ENCODE peak calls at places on chromosomes 7 and 10, in eight cellular contexts. X, D, Z, B, Y, S, V and G are unnamed samples.

GRCh38 chr7:155439311-155440017 is 18.5 kb upstream of the EN2 start:
- DNase-seq in X (no peak), D (no peak), Z (no peak), B (no peak), Y (no peak), S (no peak), V (no peak), G (no peak)

GRCh38 chr7:69114374-69114773 is 483.9 kb upstream of the AUTS2 start:
- DNase-seq in X (no peak), D (no peak), Z (no peak), B (no peak), Y (no peak), S (no peak), V (no peak), G (no peak)

GRCh38 chr7:27712217-27712616 is 27.7 kb upstream of the TAX1BP1 start:
- DNase-seq in X (no peak), D (no peak), Z (no peak), B (no peak), Y (no peak), S (no peak), V (no peak), G (no peak)

GRCh38 chr7:116571037-116571436 is 46.2 kb downstream of the CAV1 start:
- DNase-seq in X (no peak), D (no peak), Z (peak), B (no peak), Y (no peak), S (no peak), V (no peak), G (no peak)

GRCh38 chr10:15735766-15736165 is 16.0 kb upstream of the ITGA8 start:
- DNase-seq in X (no peak), D (no peak), Z (peak), B (no peak), Y (no peak), S (no peak), V (no peak), G (no peak)

GRCh38 chr10:82402901-82403300 is 527.9 kb downstream of the NRG3 start:
- DNase-seq in X (no peak), D (no peak), Z (no peak), B (no peak), Y (no peak), S (no peak), V (no peak), G (no peak)

GRCh38 chr7:100773491-100773890 is 40.1 kb downstream of the ZAN start:
- DNase-seq in X (no peak), D (no peak), Z (no peak), B (no peak), Y (no peak), S (no peak), V (no peak), G (no peak)

GRCh38 chr10:78351283-78351682 is 317.6 kb downstream of the RPS24 start:
- DNase-seq in X (no peak), D (no peak), Z (no peak), B (no peak), Y (no peak), S (no peak), V (no peak), G (no peak)

GRCh38 chr7:101936223-101936611 is 118.8 kb downstream of the CUX1 start:
- DNase-seq in X (no peak), D (no peak), Z (no peak), B (no peak), Y (no peak), S (no peak), V (no peak), G (no peak)

GRCh38 chr7:46908770-46909169 is 673.1 kb downstream of the TNS3 start:
- DNase-seq in X (no peak), D (no peak), Z (peak), B (no peak), Y (no peak), S (peak), V (no peak), G (no peak)

GRCh38 chr10:33248638-33249037 is 85.8 kb downstream of the NRP1 start:
- DNase-seq in X (no peak), D (peak), Z (peak), B (no peak), Y (no peak), S (no peak), V (no peak), G (no peak)

GRCh38 chr7:117194445-117194844 is 128.4 kb downstream of the WNT2 start:
- DNase-seq in X (no peak), D (no peak), Z (no peak), B (no peak), Y (no peak), S (no peak), V (no peak), G (no peak)

GRCh38 chr10:95814011-95814727 is 58.2 kb downstream of the ENTPD1 start:
- DNase-seq in X (peak), D (no peak), Z (peak), B (no peak), Y (no peak), S (peak), V (no peak), G (no peak)

GRCh38 chr7:35251606-35252310 is 2.1 kb downstream of the TBX20 start:
- DNase-seq in X (no peak), D (no peak), Z (no peak), B (no peak), Y (no peak), S (no peak), V (no peak), G (no peak)

GRCh38 chr7:97732567-97733275 is 835 bp downstream of the TAC1 start:
- DNase-seq in X (no peak), D (no peak), Z (peak), B (no peak), Y (no peak), S (no peak), V (no peak), G (no peak)

GRCh38 chr7:936131-937054 is 18.1 kb downstream of the ADAP1 start:
- DNase-seq in X (no peak), D (no peak), Z (peak), B (peak), Y (no peak), S (no peak), V (peak), G (no peak)

GRCh38 chr7:84913731-84914130 is 273.1 kb downstream of the SEMA3D start:
- DNase-seq in X (no peak), D (no peak), Z (peak), B (no peak), Y (no peak), S (no peak), V (no peak), G (no peak)

GRCh38 chr10:59872892-59873463 is 33.4 kb downstream of the CCDC6 start:
- DNase-seq in X (peak), D (no peak), Z (peak), B (no peak), Y (no peak), S (peak), V (no peak), G (no peak)

GRCh38 chr7:604038-604883 is 84.6 kb upstream of the PDGFA start:
- DNase-seq in X (no peak), D (peak), Z (no peak), B (no peak), Y (peak), S (no peak), V (peak), G (peak)

GRCh38 chr7:48180981-48181380 is 9.7 kb downstream of the ABCA13 start:
- DNase-seq in X (no peak), D (no peak), Z (peak), B (no peak), Y (no peak), S (no peak), V (no peak), G (no peak)

GRCh38 chr10:71236286-71236685 is 23.9 kb downstream of the UNC5B start:
- DNase-seq in X (no peak), D (no peak), Z (no peak), B (no peak), Y (no peak), S (no peak), V (no peak), G (no peak)

GRCh38 chr10:72354356-72355213 is at the start of gene DNAJB12:
- DNase-seq in X (peak), D (peak), Z (peak), B (peak), Y (peak), S (peak), V (peak), G (peak)

GRCh38 chr10:26738354-26738753 is 40.9 kb downstream of the PDSS1 start:
- DNase-seq in X (peak), D (no peak), Z (no peak), B (no peak), Y (no peak), S (no peak), V (peak), G (no peak)

GRCh38 chr7:77222819-77223218 is 23.2 kb upstream of the FGL2 start:
- DNase-seq in X (no peak), D (no peak), Z (no peak), B (no peak), Y (no peak), S (no peak), V (no peak), G (no peak)

GRCh38 chr10:78688221-78688944 is 380.4 kb upstream of the ZMIZ1 start:
- DNase-seq in X (no peak), D (no peak), Z (no peak), B (no peak), Y (no peak), S (no peak), V (no peak), G (no peak)

GRCh38 chr10:123583639-123584418 is 82.3 kb upstream of the GPR26 start:
- DNase-seq in X (peak), D (no peak), Z (peak), B (peak), Y (peak), S (peak), V (peak), G (no peak)

GRCh38 chr7:20350518-20350951 is 19.8 kb downstream of the ITGB8 start:
- DNase-seq in X (no peak), D (no peak), Z (no peak), B (no peak), Y (no peak), S (no peak), V (no peak), G (no peak)

GRCh38 chr10:11654659-11655058 is 43.2 kb upstream of the USP6NL start:
- DNase-seq in X (no peak), D (no peak), Z (no peak), B (no peak), Y (no peak), S (no peak), V (no peak), G (no peak)

GRCh38 chr7:28748934-28749584 is 209.1 kb downstream of the TRIL start:
- DNase-seq in X (no peak), D (no peak), Z (peak), B (peak), Y (no peak), S (no peak), V (peak), G (peak)

GRCh38 chr7:20795361-20795760 is 8.7 kb upstream of the SP8 start:
- DNase-seq in X (no peak), D (no peak), Z (no peak), B (no peak), Y (no peak), S (no peak), V (no peak), G (no peak)

GRCh38 chr7:154409703-154410311 is 357.6 kb downstream of the DPP6 start:
- DNase-seq in X (peak), D (no peak), Z (peak), B (no peak), Y (no peak), S (no peak), V (no peak), G (no peak)

GRCh38 chr10:60043561-60043960 is 137.2 kb upstream of the CCDC6 start:
- DNase-seq in X (no peak), D (no peak), Z (no peak), B (no peak), Y (no peak), S (no peak), V (no peak), G (no peak)

GRCh38 chr7:41928781-41929180 is 225.9 kb upstream of the INHBA start:
- DNase-seq in X (no peak), D (no peak), Z (peak), B (no peak), Y (no peak), S (no peak), V (no peak), G (no peak)

GRCh38 chr10:18233775-18234174 is 93.6 kb downstream of the CACNB2 start:
- DNase-seq in X (no peak), D (no peak), Z (no peak), B (no peak), Y (no peak), S (no peak), V (no peak), G (no peak)

GRCh38 chr10:34801066-34801738 is 13.9 kb downstream of the PARD3 start:
- DNase-seq in X (no peak), D (no peak), Z (peak), B (no peak), Y (no peak), S (no peak), V (no peak), G (no peak)

GRCh38 chr10:66218981-66219587 is 706.8 kb upstream of the LRRTM3 start:
- DNase-seq in X (no peak), D (no peak), Z (no peak), B (no peak), Y (no peak), S (no peak), V (no peak), G (no peak)

GRCh38 chr7:128946936-128947830 is 9.5 kb downstream of the IRF5 start:
- DNase-seq in X (no peak), D (no peak), Z (no peak), B (no peak), Y (no peak), S (no peak), V (no peak), G (no peak)

GRCh38 chr10:58064714-58065528 is 202.8 kb downstream of the IPMK start:
- DNase-seq in X (peak), D (no peak), Z (peak), B (peak), Y (no peak), S (no peak), V (no peak), G (no peak)

GRCh38 chr7:130350945-130351663 is 6.5 kb downstream of the CPA5 start:
- DNase-seq in X (peak), D (no peak), Z (no peak), B (no peak), Y (no peak), S (no peak), V (peak), G (no peak)

GRCh38 chr10:116848912-116849270 is 408 bp upstream of the ENO4 start:
- DNase-seq in X (no peak), D (no peak), Z (no peak), B (no peak), Y (no peak), S (no peak), V (peak), G (no peak)
- H3K4me3 ChIP-seq in X (peak), D (no peak), Z (peak), B (peak), Y (peak), S (peak), V (peak), G (no peak)

DNA sequence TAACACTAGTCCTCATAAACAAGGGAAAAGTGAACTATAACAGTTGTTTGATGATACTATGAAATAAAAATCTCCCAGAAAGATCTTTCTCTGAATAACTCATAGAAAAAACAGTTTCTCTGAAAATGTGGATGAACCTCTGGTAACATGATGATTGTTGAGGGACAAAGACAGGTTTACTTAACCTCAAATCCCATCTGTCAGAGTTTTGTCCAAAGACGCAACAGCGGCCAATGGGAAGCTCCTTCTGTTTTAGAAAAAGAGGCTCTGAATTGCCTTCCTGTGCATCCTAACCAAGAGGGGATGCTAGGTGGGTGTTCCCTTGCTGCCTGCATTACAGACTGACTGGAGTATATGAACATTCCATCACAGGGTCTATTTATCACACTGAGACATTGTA is 8.9 kb upstream of the HYCC1 start:
- DNase-seq in X (no peak), D (no peak), Z (no peak), B (no peak), Y (no peak), S (no peak), V (no peak), G (no peak)
- H3K4me3 ChIP-seq in X (no peak), D (no peak), Z (no peak), B (no peak), Y (no peak), S (no peak), V (no peak), G (no peak)

DNA sequence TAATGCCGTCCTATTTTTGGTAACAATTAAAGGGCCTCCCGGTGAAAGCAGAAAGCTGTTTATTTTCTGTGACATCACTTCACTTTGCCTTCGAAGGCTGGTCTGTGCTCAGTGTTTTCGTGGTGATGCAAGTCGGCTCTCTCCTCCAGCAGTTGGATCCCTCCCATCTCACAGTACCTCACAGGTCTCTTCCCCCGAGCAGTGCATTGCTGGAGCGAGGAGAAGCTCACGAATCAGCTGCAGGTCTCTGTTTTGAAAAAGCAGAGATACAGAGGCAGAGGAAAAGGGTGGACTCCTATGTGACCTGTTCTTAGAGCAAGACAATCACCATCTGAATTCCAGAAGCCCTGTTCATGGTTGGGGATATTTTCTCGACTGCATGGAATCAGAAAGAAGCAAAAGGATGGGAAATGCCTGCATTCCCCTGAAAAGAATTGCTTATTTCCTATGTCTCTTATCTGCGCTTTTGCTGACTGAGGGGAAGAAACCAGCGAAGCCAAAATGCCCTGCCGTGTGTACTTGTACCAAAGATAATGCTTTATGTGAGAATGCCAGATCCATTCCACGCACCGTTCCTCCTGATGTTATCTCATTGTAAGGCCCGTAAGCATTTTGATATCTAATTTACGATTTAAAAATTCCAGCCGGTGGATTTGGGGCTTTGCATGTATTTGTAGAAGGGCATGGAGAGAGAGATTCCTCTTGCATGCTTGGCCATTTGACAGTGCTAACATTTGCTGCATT is at the start of gene LGI1:
- DNase-seq in X (no peak), D (no peak), Z (peak), B (no peak), Y (no peak), S (no peak), V (no peak), G (no peak)
- H3K4me3 ChIP-seq in X (no peak), D (no peak), Z (peak), B (no peak), Y (peak), S (peak), V (no peak), G (no peak)

GRCh38 chr7:133255461-133255860 is 2.6 kb downstream of the EXOC4 start:
- DNase-seq in X (no peak), D (no peak), Z (no peak), B (no peak), Y (no peak), S (no peak), V (no peak), G (no peak)
- H3K4me3 ChIP-seq in X (no peak), D (no peak), Z (no peak), B (no peak), Y (no peak), S (no peak), V (no peak), G (no peak)

GRCh38 chr7:23467281-23467680 is 3.0 kb downstream of the IGF2BP3 start:
- DNase-seq in X (no peak), D (no peak), Z (peak), B (no peak), Y (no peak), S (no peak), V (peak), G (no peak)

GRCh38 chr7:23469961-23470250 is 385 bp downstream of the IGF2BP3 start:
- DNase-seq in X (no peak), D (no peak), Z (peak), B (no peak), Y (no peak), S (no peak), V (no peak), G (no peak)

GRCh38 chr7:23469150-23469960 is 936 bp downstream of the IGF2BP3 start:
- DNase-seq in X (no peak), D (no peak), Z (peak), B (no peak), Y (no peak), S (no peak), V (peak), G (peak)

GRCh38 chr7:23467731-23468720 is 2.3 kb downstream of the IGF2BP3 start:
- DNase-seq in X (peak), D (no peak), Z (peak), B (no peak), Y (no peak), S (no peak), V (peak), G (no peak)

GRCh38 chr7:23468721-23469149 is 1.6 kb downstream of the IGF2BP3 start:
- DNase-seq in X (no peak), D (no peak), Z (peak), B (no peak), Y (no peak), S (no peak), V (no peak), G (peak)
- H3K4me3 ChIP-seq in X (peak), D (peak), Z (peak), B (peak), Y (peak), S (peak), V (peak), G (peak)

GRCh38 chr10:17077251-17077904 is 52.2 kb downstream of the CUBN start:
- DNase-seq in X (no peak), D (no peak), Z (peak), B (no peak), Y (no peak), S (no peak), V (no peak), G (no peak)

GRCh38 chr10:17074548-17074860 is 55.1 kb downstream of the CUBN start:
- DNase-seq in X (no peak), D (no peak), Z (peak), B (no peak), Y (no peak), S (no peak), V (no peak), G (no peak)

GRCh38 chr10:17075510-17075909 is 54.1 kb downstream of the CUBN start:
- DNase-seq in X (peak), D (no peak), Z (peak), B (peak), Y (no peak), S (peak), V (no peak), G (no peak)

GRCh38 chr10:17076626-17077025 is 53.0 kb downstream of the CUBN start:
- DNase-seq in X (no peak), D (no peak), Z (no peak), B (no peak), Y (no peak), S (no peak), V (no peak), G (no peak)

DNA sequence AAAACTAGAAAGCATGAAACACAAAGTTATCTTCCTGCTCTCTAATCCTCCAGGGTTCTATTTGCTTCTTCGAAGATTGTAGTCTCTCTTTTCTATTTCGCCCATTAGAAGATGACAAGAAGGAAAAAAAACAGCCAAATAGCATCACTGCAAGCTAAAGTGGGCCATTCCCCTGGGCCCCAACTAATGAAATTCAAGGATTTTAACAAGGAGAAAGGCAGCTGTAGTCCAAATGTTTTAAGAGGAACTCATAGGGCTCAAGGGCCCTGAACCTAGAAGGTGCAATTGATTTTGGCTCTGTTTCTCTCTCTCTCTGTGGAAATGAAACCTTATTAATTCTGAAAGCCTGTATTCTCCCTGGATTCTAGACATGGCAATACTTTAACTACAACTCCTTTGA is 53.6 kb downstream of the CUBN start:
- DNase-seq in X (no peak), D (no peak), Z (no peak), B (no peak), Y (no peak), S (no peak), V (no peak), G (no peak)
- H3K4me3 ChIP-seq in X (no peak), D (no peak), Z (no peak), B (no peak), Y (no peak), S (no peak), V (no peak), G (no peak)

GRCh38 chr7:17307969-17308648 is 9.7 kb downstream of the AHR start:
- DNase-seq in X (no peak), D (no peak), Z (no peak), B (no peak), Y (no peak), S (no peak), V (no peak), G (no peak)
- H3K4me3 ChIP-seq in X (no peak), D (no peak), Z (no peak), B (no peak), Y (peak), S (no peak), V (no peak), G (no peak)